ENCODE peak calls at places on chromosome 22, in seven cellular contexts. One of them, this sample, is unnamed.

GRCh38 chr22:46547883-46548244 is 10.4 kb upstream of the CELSR1 start:
- DNase-seq in lower lobe of right lung: peak
- DNase-seq in neural crest cell: no peak
- DNase-seq in astrocyte of the spinal cord: peak
- DNase-seq in endothelial cell: no peak
- DNase-seq in HFF-Myc: no peak
- DNase-seq in CD8-positive, alpha-beta T cell: no peak
- DNase-seq in this sample: no peak

GRCh38 chr22:43466710-43467109 is 54.9 kb downstream of the MPPED1 start:
- DNase-seq in lower lobe of right lung: no peak
- DNase-seq in neural crest cell: no peak
- DNase-seq in astrocyte of the spinal cord: no peak
- DNase-seq in endothelial cell: no peak
- DNase-seq in HFF-Myc: no peak
- DNase-seq in CD8-positive, alpha-beta T cell: no peak
- DNase-seq in this sample: no peak

GRCh38 chr22:35135165-35135564 is 69.2 kb downstream of the ISX start:
- DNase-seq in lower lobe of right lung: no peak
- DNase-seq in neural crest cell: no peak
- DNase-seq in astrocyte of the spinal cord: no peak
- DNase-seq in endothelial cell: no peak
- DNase-seq in HFF-Myc: no peak
- DNase-seq in CD8-positive, alpha-beta T cell: no peak
- DNase-seq in this sample: no peak

GRCh38 chr22:26461188-26461810 is 22.3 kb downstream of the HPS4 start:
- DNase-seq in lower lobe of right lung: peak
- DNase-seq in neural crest cell: peak
- DNase-seq in astrocyte of the spinal cord: no peak
- DNase-seq in endothelial cell: peak
- DNase-seq in HFF-Myc: no peak
- DNase-seq in CD8-positive, alpha-beta T cell: no peak
- DNase-seq in this sample: peak

GRCh38 chr22:48553694-48554308 is 1273.9 kb downstream of the BRD1 start:
- DNase-seq in lower lobe of right lung: no peak
- DNase-seq in neural crest cell: no peak
- DNase-seq in astrocyte of the spinal cord: no peak
- DNase-seq in endothelial cell: no peak
- DNase-seq in HFF-Myc: no peak
- DNase-seq in CD8-positive, alpha-beta T cell: no peak
- DNase-seq in this sample: no peak

GRCh38 chr22:27113211-27114030 is 456.0 kb downstream of the MIAT start:
- DNase-seq in lower lobe of right lung: no peak
- DNase-seq in neural crest cell: peak
- DNase-seq in astrocyte of the spinal cord: peak
- DNase-seq in endothelial cell: no peak
- DNase-seq in HFF-Myc: peak
- DNase-seq in CD8-positive, alpha-beta T cell: no peak
- DNase-seq in this sample: no peak

GRCh38 chr22:25354456-25354855 is 135.0 kb downstream of the CRYBB2 start:
- DNase-seq in lower lobe of right lung: no peak
- DNase-seq in neural crest cell: no peak
- DNase-seq in astrocyte of the spinal cord: no peak
- DNase-seq in endothelial cell: no peak
- DNase-seq in HFF-Myc: no peak
- DNase-seq in CD8-positive, alpha-beta T cell: no peak
- DNase-seq in this sample: peak

GRCh38 chr22:26172389-26172990 is 3.2 kb downstream of the SEZ6L start:
- DNase-seq in lower lobe of right lung: no peak
- DNase-seq in neural crest cell: peak
- DNase-seq in astrocyte of the spinal cord: peak
- DNase-seq in endothelial cell: peak
- DNase-seq in HFF-Myc: no peak
- DNase-seq in CD8-positive, alpha-beta T cell: no peak
- DNase-seq in this sample: peak

GRCh38 chr22:38924197-38924952 is 33.0 kb upstream of the APOBEC3A start:
- DNase-seq in lower lobe of right lung: peak
- DNase-seq in neural crest cell: no peak
- DNase-seq in astrocyte of the spinal cord: peak
- DNase-seq in endothelial cell: no peak
- DNase-seq in HFF-Myc: peak
- DNase-seq in CD8-positive, alpha-beta T cell: no peak
- DNase-seq in this sample: no peak

GRCh38 chr22:42963231-42963595 is 51.7 kb downstream of the PACSIN2 start:
- DNase-seq in lower lobe of right lung: no peak
- DNase-seq in neural crest cell: no peak
- DNase-seq in astrocyte of the spinal cord: no peak
- DNase-seq in endothelial cell: no peak
- DNase-seq in HFF-Myc: no peak
- DNase-seq in CD8-positive, alpha-beta T cell: no peak
- DNase-seq in this sample: no peak

GRCh38 chr22:31139066-31139465 is 1.2 kb downstream of the PLA2G3 start:
- DNase-seq in lower lobe of right lung: peak
- DNase-seq in neural crest cell: no peak
- DNase-seq in astrocyte of the spinal cord: no peak
- DNase-seq in endothelial cell: no peak
- DNase-seq in HFF-Myc: no peak
- DNase-seq in CD8-positive, alpha-beta T cell: no peak
- DNase-seq in this sample: no peak

GRCh38 chr22:40183029-40183581 is 5.4 kb downstream of the TNRC6B start:
- DNase-seq in lower lobe of right lung: no peak
- DNase-seq in neural crest cell: no peak
- DNase-seq in astrocyte of the spinal cord: peak
- DNase-seq in endothelial cell: no peak
- DNase-seq in HFF-Myc: no peak
- DNase-seq in CD8-positive, alpha-beta T cell: no peak
- DNase-seq in this sample: no peak

GRCh38 chr22:31443516-31443915 is 44.1 kb downstream of the DRG1 start:
- DNase-seq in lower lobe of right lung: no peak
- DNase-seq in neural crest cell: no peak
- DNase-seq in astrocyte of the spinal cord: no peak
- DNase-seq in endothelial cell: no peak
- DNase-seq in HFF-Myc: no peak
- DNase-seq in CD8-positive, alpha-beta T cell: no peak
- DNase-seq in this sample: no peak

GRCh38 chr22:39558254-39558727 is 12.3 kb upstream of the CACNA1I start:
- DNase-seq in lower lobe of right lung: no peak
- DNase-seq in neural crest cell: no peak
- DNase-seq in astrocyte of the spinal cord: no peak
- DNase-seq in endothelial cell: no peak
- DNase-seq in HFF-Myc: no peak
- DNase-seq in CD8-positive, alpha-beta T cell: no peak
- DNase-seq in this sample: no peak

GRCh38 chr22:31537019-31537535 is 40.7 kb downstream of the SFI1 start:
- DNase-seq in lower lobe of right lung: no peak
- DNase-seq in neural crest cell: no peak
- DNase-seq in astrocyte of the spinal cord: no peak
- DNase-seq in endothelial cell: no peak
- DNase-seq in HFF-Myc: no peak
- DNase-seq in CD8-positive, alpha-beta T cell: no peak
- DNase-seq in this sample: no peak

GRCh38 chr22:35341090-35341874 is 39.6 kb upstream of the HMOX1 start:
- DNase-seq in lower lobe of right lung: no peak
- DNase-seq in neural crest cell: no peak
- DNase-seq in astrocyte of the spinal cord: no peak
- DNase-seq in endothelial cell: no peak
- DNase-seq in HFF-Myc: no peak
- DNase-seq in CD8-positive, alpha-beta T cell: no peak
- DNase-seq in this sample: no peak

GRCh38 chr22:20036535-20037392 is 15.9 kb downstream of the TANGO2 start:
- DNase-seq in lower lobe of right lung: no peak
- DNase-seq in neural crest cell: no peak
- DNase-seq in astrocyte of the spinal cord: no peak
- DNase-seq in endothelial cell: no peak
- DNase-seq in HFF-Myc: no peak
- DNase-seq in CD8-positive, alpha-beta T cell: no peak
- DNase-seq in this sample: no peak

GRCh38 chr22:39723899-39724351 is 153.4 kb downstream of the CACNA1I start:
- DNase-seq in lower lobe of right lung: no peak
- DNase-seq in neural crest cell: no peak
- DNase-seq in astrocyte of the spinal cord: peak
- DNase-seq in endothelial cell: no peak
- DNase-seq in HFF-Myc: no peak
- DNase-seq in CD8-positive, alpha-beta T cell: no peak
- DNase-seq in this sample: no peak

GRCh38 chr22:30923168-30923900 is 45.2 kb downstream of the MORC2 start:
- DNase-seq in lower lobe of right lung: no peak
- DNase-seq in neural crest cell: no peak
- DNase-seq in astrocyte of the spinal cord: no peak
- DNase-seq in endothelial cell: no peak
- DNase-seq in HFF-Myc: no peak
- DNase-seq in CD8-positive, alpha-beta T cell: no peak
- DNase-seq in this sample: no peak

GRCh38 chr22:25482868-25483639 is 81.4 kb upstream of the GRK3 start:
- DNase-seq in lower lobe of right lung: no peak
- DNase-seq in neural crest cell: no peak
- DNase-seq in astrocyte of the spinal cord: no peak
- DNase-seq in endothelial cell: no peak
- DNase-seq in HFF-Myc: no peak
- DNase-seq in CD8-positive, alpha-beta T cell: no peak
- DNase-seq in this sample: no peak

GRCh38 chr22:36194971-36195370 is 6.6 kb downstream of the APOL4 start:
- DNase-seq in lower lobe of right lung: peak
- DNase-seq in neural crest cell: peak
- DNase-seq in astrocyte of the spinal cord: peak
- DNase-seq in endothelial cell: peak
- DNase-seq in HFF-Myc: no peak
- DNase-seq in CD8-positive, alpha-beta T cell: peak
- DNase-seq in this sample: peak

GRCh38 chr22:46653596-46653995 is 33.4 kb downstream of the GRAMD4 start:
- DNase-seq in lower lobe of right lung: no peak
- DNase-seq in neural crest cell: no peak
- DNase-seq in astrocyte of the spinal cord: no peak
- DNase-seq in endothelial cell: no peak
- DNase-seq in HFF-Myc: no peak
- DNase-seq in CD8-positive, alpha-beta T cell: no peak
- DNase-seq in this sample: no peak

GRCh38 chr22:36352775-36353507 is 34.8 kb downstream of the MYH9 start:
- DNase-seq in lower lobe of right lung: peak
- DNase-seq in neural crest cell: no peak
- DNase-seq in astrocyte of the spinal cord: peak
- DNase-seq in endothelial cell: no peak
- DNase-seq in HFF-Myc: no peak
- DNase-seq in CD8-positive, alpha-beta T cell: no peak
- DNase-seq in this sample: no peak

DNA sequence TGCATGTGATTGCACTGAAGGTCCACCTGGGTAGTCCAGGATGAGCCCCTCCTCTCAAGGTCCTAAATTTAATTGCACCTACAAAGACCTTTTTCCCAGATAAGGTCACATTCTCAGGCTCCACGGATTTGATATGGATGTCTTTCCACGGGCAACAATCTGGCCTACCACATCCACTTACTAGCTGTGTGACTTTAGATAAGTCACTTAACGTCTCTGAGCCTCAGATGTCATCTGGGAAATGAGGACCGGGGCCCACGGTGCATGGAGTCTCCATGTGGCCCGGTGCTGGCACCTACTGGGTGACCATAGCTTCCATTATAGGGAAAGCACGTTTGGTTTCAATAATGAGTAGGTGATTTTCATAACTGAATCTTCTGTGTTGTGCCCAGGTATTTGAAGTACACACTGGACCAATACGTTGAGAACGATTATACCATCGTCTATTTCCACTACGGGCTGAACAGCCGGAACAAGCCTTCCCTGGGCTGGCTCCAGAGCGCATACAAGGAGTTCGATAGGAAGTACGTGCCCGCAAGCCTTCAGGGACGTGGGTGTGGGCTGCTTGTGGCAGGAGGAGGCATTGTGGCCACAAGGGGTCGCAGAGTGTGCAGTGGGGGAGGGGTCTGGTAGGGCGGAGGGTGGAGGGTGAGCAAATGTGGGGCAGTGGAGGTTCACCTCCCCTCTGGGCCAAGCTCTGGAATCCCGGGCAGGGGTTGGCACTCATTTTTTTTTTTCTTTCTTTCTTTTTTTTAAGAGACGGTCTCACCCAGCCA is 55.7 kb downstream of the ARHGAP8 start:
- DNase-seq in lower lobe of right lung: no peak
- DNase-seq in neural crest cell: peak
- DNase-seq in astrocyte of the spinal cord: no peak
- DNase-seq in endothelial cell: peak
- DNase-seq in HFF-Myc: no peak
- DNase-seq in CD8-positive, alpha-beta T cell: no peak
- DNase-seq in this sample: peak
- TF ChIP-seq CTCF in lower lobe of right lung: no peak
- TF ChIP-seq CTCF in neural crest cell: peak
- TF ChIP-seq CTCF in astrocyte of the spinal cord: peak
- TF ChIP-seq CTCF in endothelial cell: peak
- TF ChIP-seq CTCF in HFF-Myc: peak
- TF ChIP-seq CTCF in CD8-positive, alpha-beta T cell: no peak
- TF ChIP-seq CTCF in this sample: peak

GRCh38 chr22:37420656-37421467 is 6.4 kb downstream of the ELFN2 start:
- DNase-seq in lower lobe of right lung: no peak
- DNase-seq in neural crest cell: no peak
- DNase-seq in astrocyte of the spinal cord: no peak
- DNase-seq in endothelial cell: no peak
- DNase-seq in HFF-Myc: no peak
- DNase-seq in CD8-positive, alpha-beta T cell: no peak
- DNase-seq in this sample: no peak
- TF ChIP-seq CTCF in lower lobe of right lung: no peak
- TF ChIP-seq CTCF in neural crest cell: no peak
- TF ChIP-seq CTCF in astrocyte of the spinal cord: no peak
- TF ChIP-seq CTCF in endothelial cell: peak
- TF ChIP-seq CTCF in HFF-Myc: no peak
- TF ChIP-seq CTCF in CD8-positive, alpha-beta T cell: no peak
- TF ChIP-seq CTCF in this sample: peak

GRCh38 chr22:41770715-41771452 is 29.6 kb upstream of the CCDC134 start:
- DNase-seq in lower lobe of right lung: no peak
- DNase-seq in neural crest cell: no peak
- DNase-seq in astrocyte of the spinal cord: no peak
- DNase-seq in endothelial cell: no peak
- DNase-seq in HFF-Myc: no peak
- DNase-seq in CD8-positive, alpha-beta T cell: no peak
- DNase-seq in this sample: no peak
- TF ChIP-seq CTCF in lower lobe of right lung: no peak
- TF ChIP-seq CTCF in neural crest cell: no peak
- TF ChIP-seq CTCF in astrocyte of the spinal cord: no peak
- TF ChIP-seq CTCF in endothelial cell: no peak
- TF ChIP-seq CTCF in HFF-Myc: no peak
- TF ChIP-seq CTCF in CD8-positive, alpha-beta T cell: no peak
- TF ChIP-seq CTCF in this sample: no peak

DNA sequence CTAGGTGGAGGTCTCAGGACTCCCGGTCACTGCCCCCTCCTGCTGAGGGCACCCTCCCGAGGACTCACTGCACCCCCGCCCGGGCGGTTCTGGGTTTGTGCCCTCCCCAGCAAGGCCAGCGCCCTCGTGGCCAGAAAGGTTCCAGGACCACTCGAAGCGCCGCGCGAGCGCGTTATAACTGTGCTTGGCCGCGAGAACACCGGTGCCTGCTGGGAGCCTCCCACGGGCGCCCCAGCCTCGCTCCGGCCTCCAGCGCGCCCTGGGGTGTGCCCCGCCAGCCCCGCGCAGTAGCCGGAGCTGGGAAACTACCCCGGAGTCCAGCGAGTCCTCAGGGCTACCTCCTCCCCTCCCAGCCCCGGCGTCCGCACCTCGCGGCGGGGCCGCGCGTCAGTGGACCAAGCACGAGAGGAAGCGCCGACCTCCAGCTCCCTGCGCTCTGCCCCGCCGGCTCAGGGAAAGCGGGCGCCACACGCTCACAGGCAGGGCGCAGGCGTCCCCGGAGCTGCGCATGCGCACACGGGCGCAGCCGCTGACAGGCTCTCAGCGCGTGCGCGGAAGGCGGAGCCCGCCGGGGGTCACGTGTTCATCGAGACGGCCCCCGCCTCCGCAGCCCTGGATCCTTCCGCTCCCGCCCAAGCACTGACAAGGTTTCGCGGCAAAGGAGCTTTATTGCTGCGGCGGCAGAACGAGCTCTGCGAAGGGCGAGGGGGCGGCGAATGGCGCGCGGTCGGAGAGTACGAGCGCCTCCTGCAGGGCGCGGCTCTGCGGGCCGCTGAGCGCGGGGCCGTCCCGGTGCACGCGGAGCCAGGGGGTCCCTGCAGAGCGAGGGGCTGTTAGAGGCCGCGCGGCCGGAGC is at the start of gene SCO2:
- DNase-seq in lower lobe of right lung: peak
- DNase-seq in neural crest cell: peak
- DNase-seq in astrocyte of the spinal cord: peak
- DNase-seq in endothelial cell: peak
- DNase-seq in HFF-Myc: peak
- DNase-seq in CD8-positive, alpha-beta T cell: peak
- DNase-seq in this sample: peak
- TF ChIP-seq CTCF in lower lobe of right lung: peak
- TF ChIP-seq CTCF in neural crest cell: peak
- TF ChIP-seq CTCF in astrocyte of the spinal cord: peak
- TF ChIP-seq CTCF in endothelial cell: peak
- TF ChIP-seq CTCF in HFF-Myc: peak
- TF ChIP-seq CTCF in CD8-positive, alpha-beta T cell: no peak
- TF ChIP-seq CTCF in this sample: no peak

This sample was measured in glutamatergic neuron.